ENCODE peak calls at places on chromosomes 3 and 15, in five cellular contexts. One of them, this sample, is unnamed.
A peak's percentile ranks its signal among the peaks of the same experiment; 100 is the strongest.

GRCh38 chr15:63034568-63034967 is 8.0 kb upstream of the TPM1 start:
- DNase-seq in HepG2: no peak
- DNase-seq in adrenal gland: no peak
- DNase-seq in prostate gland: no peak
- DNase-seq in heart right ventricle: no peak
- DNase-seq in this sample: no peak

GRCh38 chr3:48446425-48447193 is at the start of gene ATRIP:
- DNase-seq in prostate gland: peak; percentile 88
- DNase-seq in adrenal gland: peak; percentile 91
- DNase-seq in heart right ventricle: peak; percentile 92
- DNase-seq in HepG2: peak; percentile 80
- DNase-seq in this sample: peak; percentile 89

GRCh38 chr3:153072382-153072781 is 89.6 kb upstream of the RAP2B start:
- DNase-seq in HepG2: no peak
- DNase-seq in prostate gland: no peak
- DNase-seq in adrenal gland: no peak
- DNase-seq in heart right ventricle: no peak
- DNase-seq in this sample: no peak

GRCh38 chr3:26753109-26753508 is 130.5 kb downstream of the LRRC3B start:
- DNase-seq in adrenal gland: no peak
- DNase-seq in HepG2: no peak
- DNase-seq in heart right ventricle: no peak
- DNase-seq in prostate gland: no peak
- DNase-seq in this sample: no peak

GRCh38 chr3:119810018-119810435 is 28.1 kb downstream of the NR1I2 start:
- DNase-seq in prostate gland: no peak
- DNase-seq in heart right ventricle: peak; percentile 31
- DNase-seq in HepG2: no peak
- DNase-seq in adrenal gland: peak; percentile 34
- DNase-seq in this sample: no peak

GRCh38 chr3:183582161-183582560 is 26.7 kb upstream of the KLHL6 start:
- DNase-seq in HepG2: no peak
- DNase-seq in prostate gland: no peak
- DNase-seq in heart right ventricle: peak; percentile 20
- DNase-seq in adrenal gland: no peak
- DNase-seq in this sample: no peak

GRCh38 chr3:142861926-142862325 is 27.0 kb downstream of the PCOLCE2 start:
- DNase-seq in prostate gland: no peak
- DNase-seq in heart right ventricle: no peak
- DNase-seq in HepG2: no peak
- DNase-seq in adrenal gland: no peak
- DNase-seq in this sample: no peak

GRCh38 chr3:119469378-119470189 is 821 bp downstream of the POGLUT1 start:
- DNase-seq in adrenal gland: peak; percentile 56
- DNase-seq in prostate gland: no peak
- DNase-seq in HepG2: no peak
- DNase-seq in heart right ventricle: no peak
- DNase-seq in this sample: no peak

GRCh38 chr3:129793356-129793755 is 100.2 kb downstream of the TMCC1 start:
- DNase-seq in prostate gland: no peak
- DNase-seq in adrenal gland: no peak
- DNase-seq in heart right ventricle: no peak
- DNase-seq in HepG2: peak; percentile 61
- DNase-seq in this sample: no peak

GRCh38 chr15:60795471-60795870 is 316.5 kb upstream of the ICE2 start:
- DNase-seq in HepG2: no peak
- DNase-seq in adrenal gland: no peak
- DNase-seq in heart right ventricle: no peak
- DNase-seq in prostate gland: no peak
- DNase-seq in this sample: no peak

GRCh38 chr3:101273608-101274007 is 46.8 kb downstream of the IMPG2 start:
- DNase-seq in prostate gland: no peak
- DNase-seq in HepG2: no peak
- DNase-seq in adrenal gland: no peak
- DNase-seq in heart right ventricle: no peak
- DNase-seq in this sample: no peak

GRCh38 chr15:69787791-69788190 is 309.9 kb downstream of the TLE3 start:
- DNase-seq in HepG2: no peak
- DNase-seq in heart right ventricle: no peak
- DNase-seq in adrenal gland: no peak
- DNase-seq in prostate gland: no peak
- DNase-seq in this sample: no peak

GRCh38 chr15:65287515-65287845 is 797 bp upstream of the PARP16 start:
- DNase-seq in heart right ventricle: no peak
- DNase-seq in adrenal gland: no peak
- DNase-seq in HepG2: no peak
- DNase-seq in prostate gland: no peak
- DNase-seq in this sample: no peak

GRCh38 chr3:16614033-16615031 is 9.1 kb upstream of the DAZL start:
- DNase-seq in adrenal gland: no peak
- DNase-seq in prostate gland: no peak
- DNase-seq in heart right ventricle: no peak
- DNase-seq in HepG2: no peak
- DNase-seq in this sample: no peak

GRCh38 chr3:15148614-15149013 is 49.7 kb upstream of the RBSN start:
- DNase-seq in HepG2: peak; percentile 69
- DNase-seq in heart right ventricle: no peak
- DNase-seq in adrenal gland: peak; percentile 25
- DNase-seq in prostate gland: no peak
- DNase-seq in this sample: peak; percentile 38

GRCh38 chr3:107077391-107077790 is 299.8 kb upstream of the CCDC54 start:
- DNase-seq in adrenal gland: no peak
- DNase-seq in prostate gland: no peak
- DNase-seq in HepG2: no peak
- DNase-seq in heart right ventricle: no peak
- DNase-seq in this sample: no peak

GRCh38 chr3:52246728-52247454 is 1.3 kb downstream of the PPM1M start:
- DNase-seq in adrenal gland: no peak
- DNase-seq in heart right ventricle: no peak
- DNase-seq in HepG2: no peak
- DNase-seq in prostate gland: no peak
- DNase-seq in this sample: no peak
- H3K4me3 ChIP-seq in adrenal gland: no peak overlapping the region
- H3K4me3 ChIP-seq in heart right ventricle: peak overlapping the region; percentile 63
- H3K4me3 ChIP-seq in HepG2: no peak overlapping the region
- H3K4me3 ChIP-seq in prostate gland: no peak overlapping the region
- H3K4me3 ChIP-seq in this sample: no peak overlapping the region

GRCh38 chr15:45555914-45556608 is 31.1 kb upstream of the BLOC1S6 start:
- DNase-seq in adrenal gland: no peak
- DNase-seq in heart right ventricle: no peak
- DNase-seq in prostate gland: no peak
- DNase-seq in HepG2: no peak
- DNase-seq in this sample: peak; percentile 25
- H3K27me3 ChIP-seq in adrenal gland: no peaks in the 10 kb centered on the region
- H3K27me3 ChIP-seq in heart right ventricle: no peaks in the 10 kb centered on the region
- H3K27me3 ChIP-seq in prostate gland: no peaks in the 10 kb centered on the region
- H3K27me3 ChIP-seq in HepG2: peaks cover 3% of the 10 kb centered on the region
- H3K27me3 ChIP-seq in this sample: no peaks in the 10 kb centered on the region

GRCh38 chr3:105354429-105354828 is 12.3 kb upstream of the ALCAM start:
- DNase-seq in prostate gland: no peak
- DNase-seq in heart right ventricle: no peak
- DNase-seq in HepG2: no peak
- DNase-seq in adrenal gland: no peak
- DNase-seq in this sample: no peak
- H3K4me3 ChIP-seq in prostate gland: no peak overlapping the region
- H3K4me3 ChIP-seq in heart right ventricle: peak overlapping the region; percentile 48
- H3K4me3 ChIP-seq in HepG2: no peak overlapping the region
- H3K4me3 ChIP-seq in adrenal gland: no peak overlapping the region
- H3K4me3 ChIP-seq in this sample: no peak overlapping the region

GRCh38 chr3:38643090-38643489 is 6.4 kb downstream of the SCN5A start:
- DNase-seq in heart right ventricle: no peak
- DNase-seq in HepG2: no peak
- DNase-seq in adrenal gland: no peak
- DNase-seq in prostate gland: no peak
- DNase-seq in this sample: no peak
- H3K27me3 ChIP-seq in heart right ventricle: peaks cover 15% of the 10 kb centered on the region
- H3K27me3 ChIP-seq in HepG2: peaks cover 72% of the 10 kb centered on the region
- H3K27me3 ChIP-seq in adrenal gland: peaks cover 10% of the 10 kb centered on the region
- H3K27me3 ChIP-seq in prostate gland: no peaks in the 10 kb centered on the region
- H3K27me3 ChIP-seq in this sample: no peaks in the 10 kb centered on the region

DNA sequence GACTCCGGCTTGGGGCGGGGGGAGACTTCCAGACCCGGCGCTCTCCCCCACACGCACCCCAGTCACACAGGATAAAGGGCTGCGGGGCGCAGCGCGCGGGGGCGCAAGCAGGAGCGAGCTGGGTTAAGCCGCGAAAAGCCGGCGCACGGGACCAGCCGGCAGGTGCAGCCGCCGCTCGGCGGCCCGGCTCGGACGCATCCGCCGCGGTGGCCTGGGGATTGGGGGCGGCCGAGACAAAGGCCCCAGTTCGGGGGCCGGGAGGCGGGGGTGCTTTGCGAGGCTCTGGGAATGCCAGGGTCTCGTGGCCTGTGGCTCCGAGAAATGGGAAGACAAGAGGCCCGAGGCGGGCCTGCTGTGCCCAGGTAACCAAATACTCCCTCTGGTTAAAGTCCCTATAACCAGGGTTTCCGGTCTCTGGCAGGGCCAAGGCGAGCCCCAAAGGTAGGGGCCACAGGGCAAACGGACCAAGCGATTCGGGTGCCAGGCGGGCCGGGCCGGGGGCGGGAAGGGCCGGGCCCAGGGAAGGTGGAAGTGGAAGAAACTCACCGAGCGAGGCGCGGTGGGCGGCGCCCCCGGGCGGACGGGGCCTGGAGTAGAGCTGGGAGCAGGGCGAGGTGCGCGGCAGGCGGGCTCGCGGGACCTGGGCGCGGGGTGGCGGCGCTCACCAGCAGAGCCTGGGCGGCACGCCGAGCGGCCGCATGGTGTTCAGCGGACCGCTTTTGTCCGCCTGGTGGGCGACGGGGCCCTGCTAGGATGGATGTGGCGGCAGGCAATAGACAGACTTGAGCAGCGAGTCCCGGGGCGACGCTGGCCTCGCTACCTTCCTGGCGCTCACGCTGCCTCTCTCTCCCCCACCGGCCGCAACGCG is at the start of gene GATA2:
- DNase-seq in prostate gland: peak; percentile 59
- DNase-seq in heart right ventricle: no peak
- DNase-seq in HepG2: no peak
- DNase-seq in adrenal gland: peak; percentile 20
- DNase-seq in this sample: no peak
- H3K4me3 ChIP-seq in prostate gland: peak within 1 kb of the TSS; percentile 85
- H3K4me3 ChIP-seq in heart right ventricle: peak within 1 kb of the TSS; percentile 76
- H3K4me3 ChIP-seq in HepG2: peak within 1 kb of the TSS; percentile 60
- H3K4me3 ChIP-seq in adrenal gland: no peak within 1 kb of the TSS
- H3K4me3 ChIP-seq in this sample: no peak within 1 kb of the TSS

GRCh38 chr3:68953781-68954444 is 21.6 kb upstream of the TAFA4 start:
- DNase-seq in prostate gland: no peak
- DNase-seq in heart right ventricle: no peak
- DNase-seq in adrenal gland: peak; percentile 55
- DNase-seq in HepG2: peak; percentile 16
- DNase-seq in this sample: no peak
- H3K27me3 ChIP-seq in prostate gland: no peaks in the 10 kb centered on the region
- H3K27me3 ChIP-seq in heart right ventricle: no peaks in the 10 kb centered on the region
- H3K27me3 ChIP-seq in adrenal gland: no peaks in the 10 kb centered on the region
- H3K27me3 ChIP-seq in HepG2: peaks cover 16% of the 10 kb centered on the region
- H3K27me3 ChIP-seq in this sample: peaks cover 6% of the 10 kb centered on the region

DNA sequence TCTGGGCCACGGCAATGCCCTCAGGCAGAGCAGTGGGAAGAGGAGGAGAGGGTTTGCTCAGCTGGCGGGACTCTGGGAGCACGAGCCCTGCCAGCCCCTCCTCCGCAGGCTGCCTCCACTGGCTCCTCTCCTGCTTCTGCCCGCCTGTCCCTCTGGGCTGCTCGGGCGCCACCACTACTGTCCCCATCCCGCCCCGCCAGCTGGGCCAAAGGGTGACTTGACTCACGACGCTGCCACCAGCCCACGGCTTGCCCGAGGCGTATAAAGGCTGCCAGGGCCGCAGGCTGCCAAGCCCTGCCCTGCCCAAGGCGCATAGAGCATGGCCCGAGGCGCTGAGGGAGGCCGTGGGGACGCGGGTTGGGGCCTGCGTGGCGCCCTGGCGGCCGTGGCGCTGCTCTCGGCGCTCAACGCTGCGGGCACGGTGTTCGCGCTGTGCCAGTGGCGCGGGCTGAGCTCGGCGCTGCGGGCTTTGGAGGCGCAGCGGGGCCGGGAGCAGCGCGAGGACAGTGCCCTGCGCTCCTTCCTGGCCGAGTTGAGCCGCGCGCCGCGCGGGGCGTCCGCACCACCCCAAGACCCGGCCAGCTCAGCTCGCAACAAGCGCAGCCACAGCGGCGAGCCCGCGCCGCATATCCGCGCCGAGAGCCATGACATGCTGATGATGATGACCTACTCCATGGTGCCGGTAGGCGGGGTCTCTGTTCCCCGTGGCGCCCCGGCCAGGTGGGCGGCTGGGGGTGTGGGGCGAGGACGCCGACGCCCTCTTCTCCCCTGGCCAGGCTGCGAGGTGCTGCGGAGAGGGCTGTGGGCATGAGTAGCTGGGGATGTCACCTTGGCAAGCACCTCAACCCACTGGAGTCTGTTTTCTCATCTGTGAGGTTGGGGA is at the start of gene GLDN:
- DNase-seq in heart right ventricle: peak; percentile 64
- DNase-seq in adrenal gland: no peak
- DNase-seq in prostate gland: no peak
- DNase-seq in HepG2: no peak
- DNase-seq in this sample: no peak
- H3K4me3 ChIP-seq in heart right ventricle: peak within 1 kb of the TSS; percentile 55
- H3K4me3 ChIP-seq in adrenal gland: no peak within 1 kb of the TSS
- H3K4me3 ChIP-seq in prostate gland: peak within 1 kb of the TSS; percentile 25
- H3K4me3 ChIP-seq in HepG2: no peak within 1 kb of the TSS
- H3K4me3 ChIP-seq in this sample: no peak within 1 kb of the TSS

GRCh38 chr3:69741057-69741830 is 2.0 kb downstream of the MITF start:
- DNase-seq in adrenal gland: no peak
- DNase-seq in heart right ventricle: no peak
- DNase-seq in prostate gland: no peak
- DNase-seq in HepG2: no peak
- DNase-seq in this sample: no peak
- H3K27me3 ChIP-seq in adrenal gland: no peaks in the 10 kb centered on the region
- H3K27me3 ChIP-seq in heart right ventricle: peaks cover 6% of the 10 kb centered on the region
- H3K27me3 ChIP-seq in prostate gland: no peaks in the 10 kb centered on the region
- H3K27me3 ChIP-seq in HepG2: peaks cover 23% of the 10 kb centered on the region
- H3K27me3 ChIP-seq in this sample: no peaks in the 10 kb centered on the region

GRCh38 chr15:31359722-31360111 is 33.1 kb downstream of the KLF13 start:
- DNase-seq in HepG2: no peak
- DNase-seq in adrenal gland: no peak
- DNase-seq in heart right ventricle: no peak
- DNase-seq in prostate gland: no peak
- DNase-seq in this sample: peak; percentile 55

GRCh38 chr15:31358163-31358562 is 31.5 kb downstream of the KLF13 start:
- DNase-seq in adrenal gland: no peak
- DNase-seq in prostate gland: no peak
- DNase-seq in heart right ventricle: no peak
- DNase-seq in HepG2: no peak
- DNase-seq in this sample: no peak

GRCh38 chr15:31360158-31360561 is 33.5 kb downstream of the KLF13 start:
- DNase-seq in HepG2: no peak
- DNase-seq in adrenal gland: no peak
- DNase-seq in prostate gland: no peak
- DNase-seq in heart right ventricle: no peak
- DNase-seq in this sample: no peak

GRCh38 chr15:31360843-31361763 is 34.5 kb downstream of the KLF13 start:
- DNase-seq in prostate gland: no peak
- DNase-seq in HepG2: no peak
- DNase-seq in adrenal gland: no peak
- DNase-seq in heart right ventricle: no peak
- DNase-seq in this sample: peak; percentile 86

GRCh38 chr15:31358957-31359721 is 32.5 kb downstream of the KLF13 start:
- DNase-seq in HepG2: no peak
- DNase-seq in heart right ventricle: no peak
- DNase-seq in prostate gland: no peak
- DNase-seq in adrenal gland: no peak
- DNase-seq in this sample: no peak
- H3K4me3 ChIP-seq in HepG2: no peak overlapping the region
- H3K4me3 ChIP-seq in heart right ventricle: no peak overlapping the region
- H3K4me3 ChIP-seq in prostate gland: no peak overlapping the region
- H3K4me3 ChIP-seq in adrenal gland: no peak overlapping the region
- H3K4me3 ChIP-seq in this sample: no peak overlapping the region

GRCh38 chr15:87871738-87872315 is 384.7 kb downstream of the NTRK3 start:
- DNase-seq in adrenal gland: no peak
- DNase-seq in heart right ventricle: no peak
- DNase-seq in HepG2: no peak
- DNase-seq in prostate gland: no peak
- DNase-seq in this sample: no peak
- H3K27me3 ChIP-seq in adrenal gland: no peaks in the 10 kb centered on the region
- H3K27me3 ChIP-seq in heart right ventricle: no peaks in the 10 kb centered on the region
- H3K27me3 ChIP-seq in HepG2: no peaks in the 10 kb centered on the region
- H3K27me3 ChIP-seq in prostate gland: no peaks in the 10 kb centered on the region
- H3K27me3 ChIP-seq in this sample: no peaks in the 10 kb centered on the region

This sample was measured in small intestine.